ENCODE peak calls at places on chromosome 22, in five cellular contexts. One of them, this sample, is unnamed.

GRCh38 chr22:35866646-35867045 is 149.0 kb downstream of the APOL5 start:
- DNase-seq in K562: no peak
- DNase-seq in A549: no peak
- DNase-seq in GM12878: no peak
- DNase-seq in IMR-90: no peak
- DNase-seq in this sample: no peak

GRCh38 chr22:18991828-18992442 is 55.8 kb upstream of the PRODH start:
- DNase-seq in A549: no peak
- DNase-seq in K562: no peak
- DNase-seq in GM12878: no peak
- DNase-seq in IMR-90: no peak
- DNase-seq in this sample: no peak

GRCh38 chr22:24460418-24461089 is 33.2 kb downstream of the ADORA2A start:
- DNase-seq in IMR-90: peak
- DNase-seq in GM12878: peak
- DNase-seq in K562: no peak
- DNase-seq in A549: no peak
- DNase-seq in this sample: no peak

GRCh38 chr22:19876941-19877625 is 22.4 kb upstream of the GNB1L start:
- DNase-seq in GM12878: no peak
- DNase-seq in A549: no peak
- DNase-seq in K562: no peak
- DNase-seq in IMR-90: no peak
- DNase-seq in this sample: peak

GRCh38 chr22:35303029-35303624 is 3.4 kb downstream of the TOM1 start:
- DNase-seq in GM12878: no peak
- DNase-seq in IMR-90: no peak
- DNase-seq in K562: no peak
- DNase-seq in A549: no peak
- DNase-seq in this sample: no peak

GRCh38 chr22:17912942-17913704 is 111.2 kb downstream of the MICAL3 start:
- DNase-seq in GM12878: no peak
- DNase-seq in K562: no peak
- DNase-seq in A549: no peak
- DNase-seq in IMR-90: no peak
- DNase-seq in this sample: no peak

GRCh38 chr22:22820626-22821025 is 67.0 kb upstream of the IGLL5 start:
- DNase-seq in IMR-90: no peak
- DNase-seq in A549: no peak
- DNase-seq in K562: no peak
- DNase-seq in GM12878: no peak
- DNase-seq in this sample: no peak

GRCh38 chr22:32518351-32518750 is 43.7 kb downstream of the FBXO7 start:
- DNase-seq in K562: no peak
- DNase-seq in IMR-90: no peak
- DNase-seq in A549: no peak
- DNase-seq in GM12878: no peak
- DNase-seq in this sample: no peak

GRCh38 chr22:24391836-24392217 is 35.6 kb upstream of the ADORA2A start:
- DNase-seq in GM12878: no peak
- DNase-seq in IMR-90: peak
- DNase-seq in K562: no peak
- DNase-seq in A549: no peak
- DNase-seq in this sample: peak

GRCh38 chr22:20807315-20807752 is 33.4 kb downstream of the SERPIND1 start:
- DNase-seq in K562: peak
- DNase-seq in A549: peak
- DNase-seq in IMR-90: peak
- DNase-seq in GM12878: no peak
- DNase-seq in this sample: no peak

GRCh38 chr22:37442537-37442936 is 15.3 kb upstream of the ELFN2 start:
- DNase-seq in K562: no peak
- DNase-seq in GM12878: no peak
- DNase-seq in A549: no peak
- DNase-seq in IMR-90: peak
- DNase-seq in this sample: no peak

GRCh38 chr22:37609240-37610152 is 862 bp downstream of the GGA1 start:
- DNase-seq in A549: peak
- DNase-seq in K562: peak
- DNase-seq in GM12878: no peak
- DNase-seq in IMR-90: no peak
- DNase-seq in this sample: peak

GRCh38 chr22:27399161-27399560 is 402.4 kb downstream of the MN1 start:
- DNase-seq in A549: no peak
- DNase-seq in GM12878: no peak
- DNase-seq in IMR-90: no peak
- DNase-seq in K562: no peak
- DNase-seq in this sample: peak

GRCh38 chr22:29903371-29903770 is 20.4 kb downstream of the MTMR3 start:
- DNase-seq in IMR-90: no peak
- DNase-seq in GM12878: no peak
- DNase-seq in K562: no peak
- DNase-seq in A549: no peak
- DNase-seq in this sample: no peak

GRCh38 chr22:49042877-49043859 is 784.5 kb downstream of the BRD1 start:
- DNase-seq in A549: no peak
- DNase-seq in K562: no peak
- DNase-seq in GM12878: no peak
- DNase-seq in IMR-90: no peak
- DNase-seq in this sample: no peak
- TF ChIP-seq RCOR1 in A549: no peak
- TF ChIP-seq RCOR1 in K562: no peak
- TF ChIP-seq RCOR1 in GM12878: no peak
- TF ChIP-seq RCOR1 in IMR-90: no peak
- TF ChIP-seq RCOR1 in this sample: no peak

GRCh38 chr22:40199223-40199622 is 21.5 kb downstream of the TNRC6B start:
- DNase-seq in GM12878: no peak
- DNase-seq in A549: no peak
- DNase-seq in K562: no peak
- DNase-seq in IMR-90: no peak
- DNase-seq in this sample: no peak

GRCh38 chr22:40193429-40194421 is 16.0 kb downstream of the TNRC6B start:
- DNase-seq in A549: peak
- DNase-seq in GM12878: no peak
- DNase-seq in IMR-90: peak
- DNase-seq in K562: no peak
- DNase-seq in this sample: no peak

GRCh38 chr22:40199852-40200251 is 22.1 kb downstream of the TNRC6B start:
- DNase-seq in GM12878: no peak
- DNase-seq in A549: no peak
- DNase-seq in K562: no peak
- DNase-seq in IMR-90: no peak
- DNase-seq in this sample: no peak

GRCh38 chr22:40194656-40195055 is 16.9 kb downstream of the TNRC6B start:
- DNase-seq in K562: no peak
- DNase-seq in A549: no peak
- DNase-seq in GM12878: no peak
- DNase-seq in IMR-90: no peak
- DNase-seq in this sample: no peak

DNA sequence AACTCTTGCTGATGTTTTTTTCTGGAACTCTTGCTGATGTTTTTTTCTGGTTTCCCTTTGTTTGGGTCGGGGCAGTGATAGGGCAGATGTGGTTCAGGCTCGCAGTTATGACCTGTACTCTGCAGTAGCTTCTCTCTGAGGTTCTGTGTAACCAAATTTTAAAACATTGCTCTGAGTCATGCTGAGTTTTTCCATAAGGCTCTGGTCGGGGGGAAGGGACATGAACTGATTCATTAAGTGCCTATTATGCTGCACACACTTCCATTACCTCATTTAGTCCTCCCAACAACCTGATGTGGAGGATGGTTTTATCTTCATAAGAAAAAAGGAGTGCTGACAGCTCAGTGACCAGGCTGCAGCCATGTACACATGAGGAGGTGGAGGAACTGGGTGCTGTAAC is 18.9 kb downstream of the TNRC6B start:
- DNase-seq in A549: peak
- DNase-seq in IMR-90: peak
- DNase-seq in K562: no peak
- DNase-seq in GM12878: peak
- DNase-seq in this sample: no peak
- TF ChIP-seq RCOR1 in A549: no peak
- TF ChIP-seq RCOR1 in IMR-90: no peak
- TF ChIP-seq RCOR1 in K562: no peak
- TF ChIP-seq RCOR1 in GM12878: no peak
- TF ChIP-seq RCOR1 in this sample: no peak

GRCh38 chr22:42869463-42869862 is 12.4 kb upstream of the ARFGAP3 start:
- DNase-seq in K562: no peak
- DNase-seq in GM12878: no peak
- DNase-seq in IMR-90: no peak
- DNase-seq in A549: no peak
- DNase-seq in this sample: no peak

GRCh38 chr22:42868751-42869251 is 11.7 kb upstream of the ARFGAP3 start:
- DNase-seq in IMR-90: peak
- DNase-seq in A549: no peak
- DNase-seq in K562: no peak
- DNase-seq in GM12878: no peak
- DNase-seq in this sample: no peak

GRCh38 chr22:42865536-42865935 is 8.5 kb upstream of the ARFGAP3 start:
- DNase-seq in A549: no peak
- DNase-seq in K562: no peak
- DNase-seq in IMR-90: no peak
- DNase-seq in GM12878: no peak
- DNase-seq in this sample: no peak

GRCh38 chr22:42863349-42863911 is 6.4 kb upstream of the ARFGAP3 start:
- DNase-seq in A549: no peak
- DNase-seq in GM12878: peak
- DNase-seq in K562: no peak
- DNase-seq in IMR-90: peak
- DNase-seq in this sample: no peak

GRCh38 chr22:42866100-42866499 is 9.0 kb upstream of the ARFGAP3 start:
- DNase-seq in IMR-90: no peak
- DNase-seq in GM12878: no peak
- DNase-seq in A549: no peak
- DNase-seq in K562: no peak
- DNase-seq in this sample: no peak
- TF ChIP-seq RCOR1 in IMR-90: no peak
- TF ChIP-seq RCOR1 in GM12878: no peak
- TF ChIP-seq RCOR1 in A549: no peak
- TF ChIP-seq RCOR1 in K562: no peak
- TF ChIP-seq RCOR1 in this sample: no peak

DNA sequence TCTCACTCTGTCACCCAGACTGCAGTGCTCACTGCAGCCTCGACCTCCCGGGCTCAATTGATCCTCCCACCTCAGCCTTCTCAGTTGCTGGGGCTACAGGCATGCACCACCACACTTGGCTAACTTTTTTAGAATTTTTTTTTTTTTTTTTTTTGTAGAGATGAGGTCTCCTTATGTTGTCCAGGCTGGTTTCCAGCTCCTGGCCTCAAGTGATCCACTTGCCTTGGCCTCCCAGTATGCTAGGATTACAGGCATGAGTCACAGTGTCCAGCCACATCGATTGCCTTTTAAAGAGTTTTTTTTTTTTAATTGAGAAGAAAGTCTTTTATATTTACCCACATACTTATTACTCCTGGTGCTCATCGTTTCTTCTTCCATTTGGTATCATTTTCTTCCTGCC is 30.0 kb downstream of the PARVG start:
- DNase-seq in IMR-90: peak
- DNase-seq in GM12878: no peak
- DNase-seq in A549: no peak
- DNase-seq in K562: no peak
- DNase-seq in this sample: no peak
- TF ChIP-seq RCOR1 in IMR-90: no peak
- TF ChIP-seq RCOR1 in GM12878: no peak
- TF ChIP-seq RCOR1 in A549: no peak
- TF ChIP-seq RCOR1 in K562: no peak
- TF ChIP-seq RCOR1 in this sample: no peak